ENCODE peak calls at places on chromosomes 6 and 20, in seven cellular contexts. C is HCT116, V is transverse colon, E is upper lobe of left lung, Y is endothelial cell of umbilical vein, H is esophagus muscularis mucosa, P is H1. U is an unnamed sample.

GRCh38 chr20:4064118-4064962 is 49.0 kb upstream of the RNF24 start:
- DNase-seq in E (peak; percentile 94), Y (peak; percentile 96), P (no peak), H (peak; percentile 96), C (peak; percentile 10), V (peak; percentile 87), U (peak; percentile 96)

GRCh38 chr20:46121531-46121930 is 3.4 kb downstream of the CD40 start:
- DNase-seq in H (no peak), P (no peak), E (no peak), C (no peak), V (no peak), Y (no peak), U (no peak)

GRCh38 chr6:167090171-167090570 is 32.7 kb upstream of the CCR6 start:
- DNase-seq in P (no peak), C (no peak), E (no peak), Y (no peak), V (no peak), H (peak; percentile 86), U (no peak)

GRCh38 chr20:57843941-57844625 is 134.3 kb upstream of the PMEPA1 start:
- DNase-seq in C (no peak), E (no peak), H (peak; percentile 92), Y (no peak), V (no peak), P (no peak), U (no peak)

GRCh38 chr6:15036690-15037245 is 209.1 kb upstream of the JARID2 start:
- DNase-seq in H (no peak), Y (no peak), E (peak; percentile 42), C (no peak), V (peak; percentile 30), P (no peak), U (no peak)

GRCh38 chr6:111738156-111738555 is 132.5 kb upstream of the TRAF3IP2 start:
- DNase-seq in C (no peak), V (no peak), H (no peak), Y (no peak), P (no peak), E (no peak), U (no peak)

GRCh38 chr20:45306431-45306982 is at the start of gene RBPJL:
- DNase-seq in H (no peak), Y (no peak), V (no peak), C (no peak), E (no peak), P (no peak), U (no peak)

GRCh38 chr6:11711644-11711993 is 67.0 kb downstream of the ADTRP start:
- DNase-seq in H (no peak), C (no peak), E (no peak), Y (no peak), V (no peak), P (no peak), U (no peak)

GRCh38 chr20:52201395-52201794 is 9.8 kb upstream of the ZFP64 start:
- DNase-seq in H (no peak), Y (no peak), C (no peak), E (no peak), P (no peak), V (no peak), U (no peak)

GRCh38 chr6:37480951-37481597 is 18.6 kb downstream of the CCDC167 start:
- DNase-seq in V (no peak), Y (no peak), P (no peak), H (no peak), E (no peak), C (no peak), U (no peak)

GRCh38 chr20:22904905-22905304 is 130.2 kb upstream of the SSTR4 start:
- DNase-seq in C (no peak), Y (peak; percentile 11), P (no peak), E (no peak), V (no peak), H (no peak), U (no peak)

GRCh38 chr20:3706774-3707507 is 5.5 kb downstream of the SIGLEC1 start:
- DNase-seq in C (no peak), H (no peak), P (no peak), E (peak; percentile 65), V (no peak), Y (no peak), U (no peak)

GRCh38 chr20:37630161-37630560 is 63.7 kb upstream of the CTNNBL1 start:
- DNase-seq in H (no peak), E (no peak), P (no peak), C (no peak), Y (no peak), V (no peak), U (no peak)

GRCh38 chr20:63273635-63274380 is 1.2 kb downstream of the ARFGAP1 start:
- DNase-seq in H (no peak), P (no peak), Y (peak; percentile 29), E (no peak), V (no peak), C (no peak), U (no peak)

GRCh38 chr20:63270606-63271325 is 1.8 kb upstream of the ARFGAP1 start:
- DNase-seq in C (no peak), H (no peak), P (no peak), E (no peak), V (no peak), Y (no peak), U (no peak)

GRCh38 chr20:63274381-63275228 is 2.0 kb downstream of the ARFGAP1 start:
- DNase-seq in V (no peak), E (no peak), Y (no peak), P (no peak), C (no peak), H (no peak), U (no peak)

GRCh38 chr20:63273180-63273579 is 567 bp downstream of the ARFGAP1 start:
- DNase-seq in H (no peak), E (no peak), C (no peak), P (no peak), V (no peak), Y (peak; percentile 19), U (no peak)

DNA sequence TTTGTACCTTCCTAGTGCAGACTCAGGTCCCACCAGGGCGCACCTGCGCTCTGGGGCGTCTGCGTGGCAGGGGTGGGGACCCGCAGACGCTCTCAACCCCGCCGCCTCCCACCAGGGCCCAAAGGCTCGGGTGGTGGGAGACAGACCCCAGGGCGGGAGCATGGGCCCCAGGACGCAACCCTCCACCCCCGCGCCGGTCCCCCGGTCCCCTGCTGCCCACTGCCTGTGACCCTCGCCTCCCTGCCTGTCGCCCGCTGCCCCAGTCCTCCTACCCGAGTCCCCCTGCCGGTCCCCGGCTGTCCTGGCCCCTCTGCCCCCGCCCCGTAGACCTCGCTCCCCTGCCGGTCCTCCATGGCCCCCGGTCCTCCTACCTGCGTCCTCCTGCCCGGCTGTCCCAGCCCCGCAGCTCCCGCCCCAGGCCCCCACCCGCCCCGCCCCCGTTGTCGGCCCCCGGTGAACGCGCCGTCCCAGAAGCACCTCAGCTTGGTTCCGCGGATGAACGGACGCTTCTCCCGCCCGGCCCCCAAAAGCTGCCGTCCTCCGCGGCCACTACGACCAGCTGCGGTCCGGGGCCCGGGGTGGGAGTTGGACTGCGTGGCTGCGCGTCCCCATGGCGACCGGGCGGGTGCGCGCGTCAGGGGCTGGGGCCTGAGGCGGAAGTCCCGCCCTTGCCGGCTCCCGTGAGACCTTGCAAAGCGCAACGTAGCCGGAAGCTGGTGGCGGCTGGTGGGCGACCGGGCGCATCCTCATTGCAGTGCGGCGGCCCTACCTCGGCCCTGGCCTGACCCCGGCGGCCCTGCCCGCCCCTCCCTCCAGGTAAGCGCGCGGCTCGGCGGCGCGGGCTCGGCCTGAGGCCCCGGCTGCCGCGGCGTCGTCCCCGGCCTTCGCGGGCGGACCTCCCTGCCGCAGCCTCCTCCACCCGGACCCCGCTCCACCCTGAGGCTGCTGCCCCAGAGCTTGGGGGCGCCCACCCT is at the start of gene ARFGAP1:
- DNase-seq in E (peak; percentile 93), V (peak; percentile 92), C (peak; percentile 61), Y (peak; percentile 86), H (peak; percentile 94), P (no peak), U (peak; percentile 94)
- TF ChIP-seq POLR2A in E (peak; percentile 53), V (peak; percentile 58), C (peak; percentile 38), Y (peak; percentile 79), H (no peak), P (peak; percentile 79), U (peak; percentile 27)

DNA sequence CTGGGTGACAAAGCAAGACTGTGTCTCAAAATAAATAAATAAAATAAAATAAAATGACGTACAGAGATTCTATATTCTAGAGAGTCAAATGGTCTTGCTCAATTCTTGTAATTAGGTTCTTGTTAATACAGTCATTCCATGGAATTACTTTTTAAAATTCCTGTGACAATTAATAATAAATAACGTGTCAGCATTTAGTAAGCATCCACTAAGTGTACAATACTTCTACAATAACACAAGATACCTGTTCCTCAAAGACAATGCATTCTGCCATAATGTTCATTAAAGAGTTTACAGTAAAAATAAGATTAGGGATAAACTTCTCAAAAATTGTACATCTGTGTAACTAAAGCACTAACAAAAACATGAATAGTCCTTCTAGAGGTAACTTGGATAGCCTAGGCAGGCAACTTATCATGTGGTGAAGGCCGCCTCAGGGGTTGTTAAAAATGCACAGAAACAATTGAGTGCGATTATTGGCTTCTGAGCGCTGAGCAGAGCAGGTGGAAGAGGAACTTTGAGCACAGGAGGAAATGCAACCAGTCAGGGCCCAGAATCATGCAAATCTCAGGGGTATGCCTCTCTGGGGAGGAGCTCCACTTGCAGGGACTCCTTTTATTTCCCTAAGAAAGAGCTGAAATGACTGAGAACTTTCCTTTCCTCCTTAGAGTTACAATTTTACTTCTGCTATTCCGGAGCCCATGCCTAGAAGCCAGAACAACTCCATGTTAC is 37.1 kb downstream of the QRSL1 start:
- DNase-seq in H (no peak), Y (no peak), P (peak; percentile 17), E (no peak), C (no peak), V (peak; percentile 20), U (no peak)
- H3K4me1 ChIP-seq in H (no peaks in the 10 kb centered on the region), Y (no peaks in the 10 kb centered on the region), P (peaks cover 3% of the 10 kb centered on the region), E (no peaks in the 10 kb centered on the region), C (no peaks in the 10 kb centered on the region), V (no peaks in the 10 kb centered on the region), U (no peaks in the 10 kb centered on the region)

DNA sequence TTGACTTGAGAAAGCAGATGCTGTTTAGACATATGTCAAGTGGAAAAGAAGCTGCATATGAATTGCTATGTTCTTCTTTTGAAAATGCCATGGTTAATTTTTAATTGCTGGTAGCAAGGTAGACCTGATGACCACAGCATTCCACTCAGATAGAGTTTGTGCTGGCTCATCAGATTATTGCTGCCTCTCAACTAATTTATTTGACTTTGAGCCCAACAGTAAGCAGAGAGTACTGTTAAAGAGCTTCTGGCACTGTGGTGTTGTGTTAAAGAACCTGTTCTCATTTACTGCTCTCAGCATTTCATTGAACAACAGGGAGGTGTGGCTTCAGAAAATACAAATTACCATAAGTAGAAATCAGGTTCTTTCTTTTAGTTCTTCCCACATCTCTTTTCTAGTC is 967.7 kb upstream of the GJE1 start:
- DNase-seq in E (no peak), P (no peak), H (no peak), Y (no peak), C (no peak), V (no peak), U (no peak)
- TF ChIP-seq POLR2AphosphoS5 in E (no peak), P (no peak), H (no peak), Y (no peak), C (no peak), V (no peak), U (no peak)

DNA sequence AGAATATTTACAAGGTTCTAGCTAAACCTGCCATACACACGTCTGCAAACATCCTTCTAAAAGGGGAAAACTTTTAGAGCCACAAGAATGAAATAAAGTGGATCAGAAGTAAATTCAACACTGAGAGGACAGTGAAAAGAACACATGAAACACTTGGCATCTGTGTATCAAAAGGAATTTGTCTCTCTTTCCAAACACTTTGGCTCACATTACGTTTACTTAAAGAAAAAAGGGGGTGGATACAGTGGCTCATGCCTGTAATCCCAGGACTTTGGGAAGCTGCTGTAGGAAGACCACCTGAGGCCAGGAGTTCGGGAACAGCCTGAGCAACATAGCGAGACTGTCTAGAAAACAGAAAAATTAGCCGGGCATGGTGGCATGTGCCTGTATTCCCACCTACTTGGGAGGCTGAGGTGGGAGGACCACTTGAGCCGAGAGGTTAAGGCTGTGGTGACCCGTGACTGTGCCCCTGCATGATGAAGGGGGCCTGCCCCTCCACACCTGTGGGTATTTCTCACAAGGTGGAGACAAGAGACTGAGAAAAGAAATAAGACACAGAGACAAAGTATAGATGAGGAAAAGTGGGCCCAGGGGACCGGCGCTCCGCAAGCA is 35.4 kb downstream of the NINL start:
- DNase-seq in C (no peak), H (no peak), V (no peak), P (no peak), E (no peak), Y (no peak), U (no peak)
- TF ChIP-seq POLR2A in C (no peak), H (no peak), V (no peak), P (no peak), E (no peak), Y (no peak), U (no peak)